ENCODE peak calls at places on chromosomes 4 and X, in five cellular contexts. F is dorsolateral prefrontal cortex, A is upper lobe of right lung, E is endodermal cell, W is breast epithelium. N is an unnamed sample.
A peak's percentile ranks its signal among the peaks of the same experiment; 100 is the strongest.

GRCh38 chr4:122104184-122104583 is 47.9 kb upstream of the BLTP1 start:
- DNase-seq in F (no peak), A (no peak), E (no peak), W (no peak), N (no peak)

GRCh38 chr4:153934689-153935017 is 145.8 kb upstream of the SFRP2 start:
- DNase-seq in F (no peak), A (no peak), E (no peak), W (no peak), N (no peak)

GRCh38 chr4:38931125-38931524 is 63.5 kb downstream of the FAM114A1 start:
- DNase-seq in F (no peak), A (no peak), E (no peak), W (no peak), N (no peak)

GRCh38 chr4:164529486-164529885 is 224.4 kb upstream of the SMIM31 start:
- DNase-seq in F (no peak), A (no peak), E (no peak), W (no peak), N (no peak)

GRCh38 chrX:124211312-124211942 is 121.0 kb upstream of the TEX13D start:
- DNase-seq in F (no peak), A (no peak), E (peak; percentile 54), W (no peak), N (no peak)

GRCh38 chr4:82777857-82778525 is 20.6 kb downstream of the SCD5 start:
- DNase-seq in F (peak; percentile 6), A (no peak), E (peak; percentile 29), W (no peak), N (no peak)

GRCh38 chrX:45761920-45762319 is 561.2 kb upstream of the DIPK2B start:
- DNase-seq in F (no peak), A (no peak), E (no peak), W (no peak), N (no peak)

GRCh38 chrX:3052864-3053263 is 11.6 kb downstream of the ARSF start:
- DNase-seq in F (no peak), A (no peak), E (no peak), W (no peak), N (no peak)

GRCh38 chr4:57425610-57426009 is 315.4 kb upstream of the IGFBP7 start:
- DNase-seq in F (no peak), A (no peak), E (no peak), W (no peak), N (no peak)

GRCh38 chr4:28225005-28225404 is 1364.4 kb downstream of the STIM2 start:
- DNase-seq in F (peak; percentile 29), A (no peak), E (peak; percentile 77), W (no peak), N (peak; percentile 42)

GRCh38 chr4:100736651-100737450 is 219.0 kb upstream of the EMCN start:
- DNase-seq in F (no peak), A (no peak), E (no peak), W (no peak), N (peak; percentile 79)

GRCh38 chr4:71635094-71635493 is 148.8 kb downstream of the GC start:
- DNase-seq in F (no peak), A (no peak), E (no peak), W (no peak), N (no peak)

GRCh38 chr4:71472946-71473345 is 134.1 kb downstream of the SLC4A4 start:
- DNase-seq in F (no peak), A (no peak), E (no peak), W (no peak), N (peak; percentile 54)

GRCh38 chrX:31036895-31037294 is 34.9 kb downstream of the FTHL17 start:
- DNase-seq in F (peak; percentile 34), A (no peak), E (peak; percentile 77), W (no peak), N (no peak)

GRCh38 chrX:115539841-115540240 is 21.1 kb upstream of the PLS3 start:
- DNase-seq in F (no peak), A (no peak), E (no peak), W (no peak), N (no peak)

GRCh38 chrX:776529-777230 is 146.1 kb downstream of the SHOX start:
- DNase-seq in F (no peak), A (no peak), E (no peak), W (no peak), N (no peak)

GRCh38 chrX:15816886-15817285 is 26.6 kb downstream of the ZRSR2 start:
- DNase-seq in F (no peak), A (no peak), E (peak; percentile 50), W (no peak), N (no peak)

GRCh38 chrX:149248073-149248625 is 257.0 kb downstream of the IDS start:
- DNase-seq in F (no peak), A (no peak), E (no peak), W (no peak), N (no peak)

GRCh38 chr4:56296449-56296990 is 90.8 kb downstream of the AASDH start:
- DNase-seq in F (no peak), A (no peak), E (no peak), W (no peak), N (no peak)

GRCh38 chr4:628821-629635 is 3.7 kb downstream of the PDE6B start:
- DNase-seq in F (no peak), A (no peak), E (peak; percentile 35), W (no peak), N (no peak)

GRCh38 chrX:139931646-139932076 is 1.2 kb downstream of the ATP11C start:
- DNase-seq in F (no peak), A (no peak), E (peak; percentile 53), W (peak; percentile 19), N (no peak)

GRCh38 chr4:76981649-76982048 is 32.1 kb downstream of the SEPTIN11 start:
- DNase-seq in F (no peak), A (no peak), E (no peak), W (no peak), N (peak; percentile 82)

GRCh38 chr4:174714393-174715211 is 114.4 kb downstream of the GLRA3 start:
- DNase-seq in F (no peak), A (no peak), E (peak; percentile 78), W (no peak), N (no peak)

GRCh38 chrX:129980043-129980442 is 2.4 kb upstream of the BCORL1 start:
- DNase-seq in F (no peak), A (peak; percentile 67), E (peak; percentile 61), W (no peak), N (no peak)

GRCh38 chrX:67545772-67546495 is 2.1 kb downstream of the AR start:
- DNase-seq in F (no peak), A (peak; percentile 64), E (peak; percentile 64), W (no peak), N (no peak)

GRCh38 chrX:154043003-154043402 is 23.3 kb upstream of the IRAK1 start:
- DNase-seq in F (no peak), A (no peak), E (no peak), W (no peak), N (no peak)

GRCh38 chr4:69467797-69468196 is 27.9 kb downstream of the UGT2B4 start:
- DNase-seq in F (no peak), A (no peak), E (peak; percentile 85), W (no peak), N (no peak)

GRCh38 chrX:13764765-13765164 is 30.2 kb downstream of the OFD1 start:
- DNase-seq in F (peak; percentile 33), A (no peak), E (peak; percentile 82), W (no peak), N (no peak)

GRCh38 chr4:16757080-16757521 is 141.3 kb downstream of the LDB2 start:
- DNase-seq in F (peak; percentile 25), A (no peak), E (no peak), W (no peak), N (no peak)

GRCh38 chr4:174474457-174475075 is 47.7 kb downstream of the HPGD start:
- DNase-seq in F (no peak), A (no peak), E (peak; percentile 72), W (no peak), N (no peak)

GRCh38 chrX:42093756-42094155 is 170.4 kb upstream of the CASK start:
- DNase-seq in F (no peak), A (no peak), E (no peak), W (no peak), N (no peak)
- H3K4me3 ChIP-seq in F (no peak overlapping the region), A (no peak overlapping the region), E (no peak overlapping the region), W (no peak overlapping the region), N (no peak overlapping the region)

GRCh38 chrX:75522565-75523411 is at the start of gene ZDHHC15:
- DNase-seq in F (peak; percentile 69), A (peak; percentile 83), E (peak; percentile 82), W (no peak), N (peak; percentile 20)
- TF ChIP-seq CTCF in F (no peak), A (no peak), E (no peak), W (no peak), N (no peak)

DNA sequence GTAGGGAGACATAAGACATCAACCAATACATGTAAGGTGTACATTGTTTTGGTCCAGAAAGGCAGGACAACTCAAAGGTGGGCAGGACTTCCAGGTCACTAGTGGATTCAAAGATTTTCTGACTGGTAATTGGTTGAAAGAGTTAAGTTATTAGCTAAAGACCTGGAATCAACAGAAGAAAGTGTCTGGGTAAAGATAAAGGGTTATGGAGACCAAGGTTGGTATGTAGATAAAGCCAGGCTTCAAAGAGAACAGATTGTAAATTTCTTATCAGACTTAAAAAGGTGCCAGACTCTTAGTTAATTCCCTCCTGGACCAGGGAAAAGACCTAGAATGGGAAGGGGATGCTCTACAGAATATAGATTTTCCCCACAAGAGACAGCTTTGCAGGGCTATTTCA is 28.3 kb upstream of the GAB1 start:
- DNase-seq in F (no peak), A (no peak), E (no peak), W (no peak), N (no peak)
- H3K4me3 ChIP-seq in F (no peak overlapping the region), A (no peak overlapping the region), E (no peak overlapping the region), W (no peak overlapping the region), N (no peak overlapping the region)

GRCh38 chrX:39476596-39476995 is 621.2 kb downstream of the BCOR start:
- DNase-seq in F (no peak), A (no peak), E (peak; percentile 76), W (no peak), N (no peak)

GRCh38 chrX:39479856-39480255 is 617.9 kb downstream of the BCOR start:
- DNase-seq in F (no peak), A (no peak), E (no peak), W (no peak), N (no peak)

GRCh38 chrX:39477031-39477430 is 620.7 kb downstream of the BCOR start:
- DNase-seq in F (no peak), A (no peak), E (no peak), W (no peak), N (no peak)

GRCh38 chrX:39475372-39475771 is 622.4 kb downstream of the BCOR start:
- DNase-seq in F (no peak), A (no peak), E (peak; percentile 83), W (no peak), N (no peak)

GRCh38 chrX:39477438-39478120 is 620.2 kb downstream of the BCOR start:
- DNase-seq in F (no peak), A (peak; percentile 65), E (peak; percentile 94), W (peak; percentile 24), N (peak; percentile 46)
- TF ChIP-seq CTCF in F (no peak), A (no peak), E (peak; percentile 79), W (no peak), N (peak; percentile 36)

GRCh38 chr4:156948738-156949137 is 22.9 kb downstream of the PDGFC start:
- DNase-seq in F (no peak), A (no peak), E (no peak), W (no peak), N (no peak)

GRCh38 chr4:156949373-156949814 is 22.2 kb downstream of the PDGFC start:
- DNase-seq in F (no peak), A (no peak), E (no peak), W (no peak), N (peak; percentile 63)

GRCh38 chr4:156950950-156951349 is 20.6 kb downstream of the PDGFC start:
- DNase-seq in F (no peak), A (no peak), E (no peak), W (no peak), N (no peak)

GRCh38 chr4:156948133-156948532 is 23.5 kb downstream of the PDGFC start:
- DNase-seq in F (no peak), A (no peak), E (no peak), W (no peak), N (no peak)

GRCh38 chr4:156950090-156950489 is 21.5 kb downstream of the PDGFC start:
- DNase-seq in F (no peak), A (no peak), E (no peak), W (no peak), N (no peak)
- H3K4me3 ChIP-seq in F (no peak overlapping the region), A (no peak overlapping the region), E (no peak overlapping the region), W (no peak overlapping the region), N (no peak overlapping the region)

N was measured in retinal pigment epithelial cell.